ENCODE peak calls at places on chromosomes 3 and 15, in eight cellular contexts. T is cardiac muscle cell; H is HFFc6; L is activated T-cell treated with anti-CD3 and anti-CD28 coated beads, Interleukin-2, amount 50 U/mL, for 72 hours; O is D341Med; U is ascending aorta; J is LHCN-M2; B is BE2C. S is an unnamed sample.

GRCh38 chr15:71055461-71055860 is 59.8 kb upstream of the THSD4 start:
- DNase-seq in T (no peak), H (peak), L (no peak), O (no peak), U (no peak), J (peak), B (no peak), S (no peak)

GRCh38 chr15:65082303-65082958 is 5.9 kb downstream of the KBTBD13 start:
- DNase-seq in T (peak), H (no peak), L (peak), O (no peak), U (no peak), J (no peak), B (peak), S (peak)

GRCh38 chr3:48423241-48423882 is 6.5 kb downstream of the PLXNB1 start:
- DNase-seq in T (no peak), H (no peak), L (no peak), O (no peak), U (no peak), J (no peak), B (no peak), S (peak)

GRCh38 chr3:123522666-123523412 is 62.0 kb downstream of the HACD2 start:
- DNase-seq in T (no peak), H (no peak), L (no peak), O (no peak), U (no peak), J (no peak), B (no peak), S (no peak)

GRCh38 chr3:120823156-120823555 is 80.6 kb downstream of the GTF2E1 start:
- DNase-seq in T (no peak), H (peak), L (no peak), O (no peak), U (no peak), J (peak), B (no peak), S (no peak)

GRCh38 chr3:17632401-17633100 is 109.9 kb downstream of the TBC1D5 start:
- DNase-seq in T (no peak), H (peak), L (peak), O (no peak), U (no peak), J (peak), B (no peak), S (peak)

GRCh38 chr15:78810377-78811123 is 714 bp downstream of the ADAMTS7 start:
- DNase-seq in T (peak), H (no peak), L (no peak), O (peak), U (peak), J (peak), B (peak), S (peak)

GRCh38 chr3:54120657-54121403 is 1.5 kb upstream of the CACNA2D3 start:
- DNase-seq in T (peak), H (no peak), L (no peak), O (peak), U (no peak), J (no peak), B (peak), S (no peak)

GRCh38 chr15:84981711-84982300 is at the start of gene PDE8A:
- DNase-seq in T (peak), H (peak), L (peak), O (peak), U (peak), J (peak), B (peak), S (peak)

GRCh38 chr15:52278636-52279367 is 16.8 kb downstream of the MYO5C start:
- DNase-seq in T (no peak), H (no peak), L (no peak), O (no peak), U (no peak), J (no peak), B (no peak), S (no peak)

GRCh38 chr3:8239718-8240698 is 261.6 kb upstream of the LMCD1 start:
- DNase-seq in T (peak), H (peak), L (peak), O (peak), U (no peak), J (peak), B (peak), S (peak)

GRCh38 chr3:44942202-44942921 is 33.6 kb downstream of the ZDHHC3 start:
- DNase-seq in T (no peak), H (peak), L (no peak), O (no peak), U (no peak), J (peak), B (no peak), S (no peak)

GRCh38 chr15:60408438-60409105 is 10.8 kb upstream of the ANXA2 start:
- DNase-seq in T (no peak), H (peak), L (no peak), O (no peak), U (no peak), J (peak), B (no peak), S (peak)

GRCh38 chr15:86906406-86906805 is 826.7 kb downstream of the AGBL1 start:
- DNase-seq in T (no peak), H (no peak), L (no peak), O (no peak), U (no peak), J (no peak), B (no peak), S (no peak)

GRCh38 chr3:186882125-186882524 is 39.6 kb downstream of the ADIPOQ start:
- DNase-seq in T (no peak), H (peak), L (no peak), O (no peak), U (no peak), J (no peak), B (no peak), S (no peak)

GRCh38 chr15:51776952-51777574 is 25.7 kb downstream of the TMOD2 start:
- DNase-seq in T (peak), H (peak), L (peak), O (peak), U (peak), J (peak), B (peak), S (peak)

GRCh38 chr15:50906954-50907865 is 1.3 kb upstream of the AP4E1 start:
- DNase-seq in T (no peak), H (no peak), L (peak), O (no peak), U (no peak), J (no peak), B (no peak), S (no peak)

GRCh38 chr3:171753665-171754408 is 56.4 kb downstream of the PLD1 start:
- DNase-seq in T (no peak), H (peak), L (no peak), O (no peak), U (no peak), J (peak), B (no peak), S (no peak)

GRCh38 chr15:90266485-90266884 is 1.0 kb downstream of the NGRN start:
- DNase-seq in T (no peak), H (peak), L (peak), O (no peak), U (peak), J (peak), B (no peak), S (no peak)

GRCh38 chr15:96325579-96326331 is 4.7 kb upstream of the NR2F2 start:
- DNase-seq in T (no peak), H (peak), L (no peak), O (no peak), U (peak), J (no peak), B (no peak), S (peak)